ENCODE peak calls at places on chromosome 4, in five cellular contexts. M, H, B, X and J are unnamed samples.

GRCh38 chr4:183873389-183874185 is 31.5 kb upstream of the STOX2 start:
- DNase-seq in M (no peak), H (no peak), B (no peak), X (no peak), J (no peak)

GRCh38 chr4:176945314-176945713 is 152.6 kb upstream of the VEGFC start:
- DNase-seq in M (no peak), H (no peak), B (no peak), X (no peak), J (no peak)

GRCh38 chr4:70667710-70668535 is 1.6 kb upstream of the JCHAIN start:
- DNase-seq in M (no peak), H (no peak), B (no peak), X (no peak), J (no peak)

GRCh38 chr4:137664055-137664405 is 131.7 kb upstream of the PCDH18 start:
- DNase-seq in M (no peak), H (peak; percentile 25), B (peak; percentile 36), X (peak; percentile 89), J (no peak)

GRCh38 chr4:39802005-39802404 is 104.1 kb downstream of the UBE2K start:
- DNase-seq in M (no peak), H (no peak), B (no peak), X (no peak), J (no peak)

GRCh38 chr4:105106416-105106815 is 40.3 kb upstream of the TET2 start:
- DNase-seq in M (no peak), H (no peak), B (no peak), X (no peak), J (no peak)

GRCh38 chr4:125444166-125444565 is 129.4 kb downstream of the FAT4 start:
- DNase-seq in M (no peak), H (no peak), B (no peak), X (no peak), J (no peak)

GRCh38 chr4:99652596-99653436 is 4.8 kb downstream of the C4orf54 start:
- DNase-seq in M (no peak), H (no peak), B (no peak), X (no peak), J (no peak)

GRCh38 chr4:158805628-158806471 is 37.0 kb downstream of the FNIP2 start:
- DNase-seq in M (no peak), H (no peak), B (peak; percentile 40), X (no peak), J (peak; percentile 62)

GRCh38 chr4:138162259-138162658 is 79.9 kb downstream of the SLC7A11 start:
- DNase-seq in M (no peak), H (no peak), B (no peak), X (no peak), J (no peak)

GRCh38 chr4:110508827-110509446 is 33.0 kb downstream of the ENPEP start:
- DNase-seq in M (peak; percentile 20), H (peak; percentile 20), B (peak; percentile 34), X (no peak), J (no peak)

GRCh38 chr4:140790765-140791164 is 34.6 kb upstream of the TBC1D9 start:
- DNase-seq in M (no peak), H (peak; percentile 64), B (peak; percentile 10), X (no peak), J (no peak)

GRCh38 chr4:102826105-102826889 is 1.1 kb downstream of the UBE2D3 start:
- DNase-seq in M (no peak), H (no peak), B (no peak), X (no peak), J (no peak)

GRCh38 chr4:173538148-173538902 is 8.3 kb upstream of the HAND2 start:
- DNase-seq in M (no peak), H (no peak), B (no peak), X (no peak), J (no peak)

GRCh38 chr4:123234966-123235365 is 161.6 kb upstream of the SPRY1 start:
- DNase-seq in M (no peak), H (no peak), B (no peak), X (no peak), J (no peak)

GRCh38 chr4:40305329-40306193 is 29.6 kb upstream of the CHRNA9 start:
- DNase-seq in M (no peak), H (no peak), B (no peak), X (no peak), J (no peak)

GRCh38 chr4:36054750-36055467 is 189.4 kb downstream of the ARAP2 start:
- DNase-seq in M (no peak), H (no peak), B (peak; percentile 54), X (no peak), J (peak; percentile 74)

GRCh38 chr4:40307627-40308497 is 27.3 kb upstream of the CHRNA9 start:
- DNase-seq in M (no peak), H (no peak), B (no peak), X (no peak), J (no peak)